ENCODE peak calls at places on chromosomes 12 and 14, in five cellular contexts. D is HCT116, G is GM23338, J is HepG2, L is K562. E is an unnamed sample.

GRCh38 chr14:77660754-77661153 is 44.3 kb upstream of the SPTLC2 start:
- DNase-seq in D (no peak), G (no peak), J (no peak), L (no peak), E (no peak)

GRCh38 chr12:68497112-68497511 is 113.6 kb upstream of the RAP1B start:
- DNase-seq in D (no peak), G (no peak), J (no peak), L (no peak), E (no peak)

GRCh38 chr14:94100847-94101246 is 9.7 kb upstream of the IFI27 start:
- DNase-seq in D (no peak), G (no peak), J (no peak), L (no peak), E (peak)

GRCh38 chr12:105445261-105446015 is 114.9 kb downstream of the C12orf75 start:
- DNase-seq in D (no peak), G (peak), J (peak), L (no peak), E (peak)

GRCh38 chr12:132044661-132045412 is 95.1 kb downstream of the EP400 start:
- DNase-seq in D (no peak), G (no peak), J (no peak), L (no peak), E (no peak)

GRCh38 chr14:101478796-101479410 is 82.4 kb upstream of the DIO3 start:
- DNase-seq in D (no peak), G (no peak), J (no peak), L (no peak), E (no peak)

GRCh38 chr14:43525647-43526046 is 981.4 kb downstream of the FSCB start:
- DNase-seq in D (no peak), G (no peak), J (no peak), L (no peak), E (no peak)

GRCh38 chr12:5984873-5985272 is 39.8 kb upstream of the ANO2 start:
- DNase-seq in D (no peak), G (no peak), J (no peak), L (no peak), E (no peak)

GRCh38 chr12:93368766-93369165 is 9.0 kb upstream of the NUDT4 start:
- DNase-seq in D (no peak), G (peak), J (no peak), L (no peak), E (no peak)

GRCh38 chr12:131436922-131437705 is 273.8 kb upstream of the SFSWAP start:
- DNase-seq in D (no peak), G (peak), J (no peak), L (no peak), E (no peak)

GRCh38 chr12:27592548-27592947 is 68.5 kb downstream of the PPFIBP1 start:
- DNase-seq in D (no peak), G (no peak), J (no peak), L (no peak), E (no peak)

GRCh38 chr12:24424889-24425600 is 475.6 kb upstream of the SOX5 start:
- DNase-seq in D (no peak), G (no peak), J (no peak), L (no peak), E (no peak)

GRCh38 chr12:5171701-5172100 is 128.0 kb downstream of the KCNA5 start:
- DNase-seq in D (peak), G (peak), J (peak), L (no peak), E (peak)

GRCh38 chr12:67042697-67043131 is 226.4 kb upstream of the CAND1 start:
- DNase-seq in D (no peak), G (peak), J (no peak), L (no peak), E (peak)

GRCh38 chr14:98835825-98836100 is 436.2 kb downstream of the BCL11B start:
- DNase-seq in D (no peak), G (no peak), J (no peak), L (no peak), E (no peak)

GRCh38 chr12:30707628-30708342 is 12.1 kb upstream of the IPO8 start:
- DNase-seq in D (no peak), G (peak), J (no peak), L (no peak), E (no peak)

GRCh38 chr14:95741781-95742180 is 27.9 kb upstream of the TCL1A start:
- DNase-seq in D (no peak), G (no peak), J (no peak), L (no peak), E (no peak)

DNA sequence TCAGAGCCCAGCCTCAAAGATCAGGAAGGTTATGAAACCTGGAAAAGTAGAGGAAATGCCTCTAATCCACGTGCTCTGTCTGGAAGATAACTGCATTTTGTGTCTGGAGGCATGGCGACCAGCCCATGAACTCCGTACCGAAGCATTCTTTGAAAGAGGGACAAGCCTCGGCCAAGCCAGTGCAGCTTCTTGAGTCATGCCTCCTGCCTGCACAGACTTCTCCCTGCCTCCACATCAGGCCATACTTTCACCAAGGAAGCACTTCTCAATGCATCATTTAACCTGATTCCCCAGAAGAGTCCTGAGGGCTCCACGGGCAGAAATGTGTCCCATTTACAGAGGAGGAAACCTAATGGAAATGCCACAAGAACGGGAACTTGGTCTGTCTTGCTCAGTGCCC is 3.4 kb downstream of the ACTN1 start:
- DNase-seq in D (no peak), G (no peak), J (no peak), L (no peak), E (no peak)
- H3K27ac ChIP-seq in D (no peak), G (no peak), J (peak), L (no peak), E (peak)

GRCh38 chr12:79871621-79872020 is 63.3 kb downstream of the PPP1R12A start:
- DNase-seq in D (no peak), G (no peak), J (no peak), L (no peak), E (no peak)

GRCh38 chr12:79881351-79881750 is 53.5 kb downstream of the PPP1R12A start:
- DNase-seq in D (no peak), G (no peak), J (no peak), L (no peak), E (no peak)

GRCh38 chr12:79873223-79873622 is 61.7 kb downstream of the PPP1R12A start:
- DNase-seq in D (no peak), G (no peak), J (no peak), L (no peak), E (no peak)

GRCh38 chr12:79874665-79875064 is 60.2 kb downstream of the PPP1R12A start:
- DNase-seq in D (no peak), G (peak), J (no peak), L (no peak), E (no peak)

GRCh38 chr12:79877246-79877645 is 57.7 kb downstream of the PPP1R12A start:
- DNase-seq in D (no peak), G (no peak), J (no peak), L (no peak), E (no peak)
- TF ChIP-seq REST in D (no peak), G (no peak), J (no peak), L (no peak), E (no peak)

GRCh38 chr14:23396781-23397407 is 11.2 kb downstream of the MYH6 start:
- DNase-seq in D (no peak), G (no peak), J (no peak), L (no peak), E (no peak)
- H3K27ac ChIP-seq in D (no peak), G (no peak), J (no peak), L (no peak), E (no peak)

DNA sequence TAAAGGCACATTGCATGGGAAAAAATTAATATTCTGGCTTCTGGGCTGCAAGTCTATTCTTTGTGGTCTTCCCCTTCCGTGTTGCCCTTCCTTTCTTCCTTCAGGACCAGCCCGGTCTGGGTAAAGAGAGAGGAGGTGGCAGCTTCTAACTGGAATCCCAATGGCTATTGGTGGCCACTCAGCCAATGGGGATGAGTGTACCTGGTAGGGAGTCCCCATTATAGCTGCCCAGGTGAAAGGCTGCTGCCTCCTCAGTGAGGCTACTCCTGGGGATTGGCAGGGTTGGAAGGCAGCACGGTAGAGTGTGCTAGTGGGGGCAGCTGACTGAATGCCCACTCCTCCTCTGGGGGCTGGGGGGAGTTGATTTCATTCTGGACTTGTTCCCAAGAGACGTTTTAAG is 112.6 kb downstream of the RBM19 start:
- DNase-seq in D (no peak), G (no peak), J (no peak), L (no peak), E (no peak)
- TF ChIP-seq REST in D (no peak), G (no peak), J (no peak), L (no peak), E (no peak)

DNA sequence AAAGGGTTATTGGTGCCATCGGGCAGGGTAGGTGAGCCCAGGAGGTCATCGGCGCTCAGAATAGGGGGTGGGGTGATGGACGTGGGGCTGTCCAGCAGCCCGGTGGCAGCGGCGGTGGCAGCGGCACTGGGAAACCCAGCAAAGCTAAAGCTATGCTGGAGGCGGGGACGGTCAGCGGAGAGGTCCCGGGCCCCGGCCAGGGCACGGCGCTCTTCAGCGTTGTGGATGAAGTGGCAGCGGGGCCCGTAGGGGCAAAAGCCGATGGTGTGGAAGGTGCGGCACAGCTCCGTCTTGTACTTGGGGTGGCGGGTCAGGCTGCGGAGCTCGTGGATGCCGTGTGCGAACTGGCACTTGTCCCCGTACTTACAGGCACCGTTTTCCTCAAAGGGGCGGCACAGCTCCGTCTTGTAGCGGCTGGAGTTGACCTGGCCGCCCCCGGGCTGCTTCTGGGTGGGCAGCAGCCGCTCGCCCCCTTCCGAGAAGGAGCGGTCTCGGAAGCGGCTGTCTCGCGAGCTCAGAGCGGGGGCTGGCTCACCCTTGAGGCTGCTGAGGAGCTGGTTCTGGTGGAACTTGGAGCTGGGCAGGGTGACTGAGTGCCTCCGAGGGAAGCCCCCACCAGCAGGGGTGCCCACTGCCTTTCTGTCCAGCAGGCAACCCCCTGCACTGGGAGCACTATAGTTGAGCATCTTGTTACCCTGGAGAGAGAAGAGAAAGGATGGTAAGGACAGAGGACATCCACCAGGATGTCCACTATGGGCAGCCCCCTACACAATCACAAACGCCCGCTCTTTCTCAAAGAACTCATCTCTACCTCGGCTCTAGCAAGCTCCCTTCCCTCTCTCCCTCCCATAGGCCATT is 2.8 kb downstream of the ZFP36L1 start:
- DNase-seq in D (no peak), G (peak), J (no peak), L (no peak), E (peak)
- H3K27ac ChIP-seq in D (peak), G (peak), J (peak), L (no peak), E (peak)

DNA sequence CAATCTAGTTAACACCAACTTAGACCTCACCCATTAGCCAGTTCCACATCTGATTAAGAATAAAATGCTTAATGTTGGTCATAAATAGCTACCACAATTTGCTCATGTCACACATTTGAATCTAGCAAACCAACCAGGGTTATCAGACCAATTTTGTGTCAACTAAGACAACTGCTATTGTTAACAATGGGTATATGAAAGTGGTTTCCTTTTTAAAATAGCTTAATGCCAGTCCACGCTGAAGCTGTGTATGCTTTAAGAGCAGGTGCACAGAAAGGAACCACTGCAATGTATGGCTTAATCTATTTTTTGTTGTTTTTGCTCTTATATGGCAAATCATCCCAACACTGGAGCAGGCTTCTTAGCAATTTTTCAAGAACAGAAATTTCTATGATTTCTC is 45.6 kb upstream of the SELPLG start:
- DNase-seq in D (no peak), G (no peak), J (no peak), L (no peak), E (no peak)
- TF ChIP-seq REST in D (no peak), G (no peak), J (no peak), L (no peak), E (no peak)

GRCh38 chr14:96888593-96888992 is 91.4 kb downstream of the VRK1 start:
- DNase-seq in D (no peak), G (no peak), J (no peak), L (no peak), E (no peak)
- H3K27ac ChIP-seq in D (no peak), G (no peak), J (no peak), L (no peak), E (no peak)

GRCh38 chr12:124236651-124237050 is 58.2 kb upstream of the RFLNA start:
- DNase-seq in D (peak), G (no peak), J (no peak), L (no peak), E (no peak)
- TF ChIP-seq REST in D (no peak), G (no peak), J (no peak), L (no peak), E (no peak)

E was measured in A549.